ENCODE peak calls at places on chromosomes 11 and 22, in six cellular contexts. D, V, M, C, O and Q are unnamed samples.

GRCh38 chr11:33734441-33735165 is 1.6 kb downstream of the CD59 start:
- DNase-seq in V (peak; percentile 71), C (no peak), O (peak; percentile 50), M (no peak), D (no peak), Q (no peak)

GRCh38 chr11:28539239-28540025 is 431.2 kb downstream of the METTL15 start:
- DNase-seq in M (no peak), O (no peak), V (no peak), C (no peak), D (no peak), Q (no peak)

GRCh38 chr22:37274380-37274862 is 7.9 kb upstream of the CYTH4 start:
- DNase-seq in D (no peak), O (peak; percentile 69), V (no peak), M (no peak), C (no peak), Q (no peak)

GRCh38 chr11:99505831-99506230 is 485.1 kb downstream of the CNTN5 start:
- DNase-seq in V (no peak), C (no peak), M (no peak), D (no peak), O (no peak), Q (no peak)

GRCh38 chr11:118622376-118623290 is 15.2 kb downstream of the PHLDB1 start:
- DNase-seq in M (no peak), V (peak; percentile 61), C (peak; percentile 49), D (no peak), O (peak; percentile 88), Q (peak; percentile 37)

GRCh38 chr11:33013706-33014105 is 2.0 kb upstream of the DEPDC7 start:
- DNase-seq in M (no peak), D (no peak), O (no peak), V (no peak), C (no peak), Q (no peak)

GRCh38 chr22:33917744-33918406 is 2.4 kb downstream of the LARGE1 start:
- DNase-seq in O (no peak), M (no peak), D (no peak), C (peak; percentile 64), V (no peak), Q (no peak)

GRCh38 chr22:36569999-36570398 is 41.0 kb upstream of the EIF3D start:
- DNase-seq in O (no peak), V (peak; percentile 48), M (peak; percentile 70), C (peak; percentile 70), D (no peak), Q (no peak)

GRCh38 chr11:72676874-72677341 is 2.7 kb upstream of the PDE2A start:
- DNase-seq in V (peak; percentile 60), D (peak; percentile 64), M (peak; percentile 50), C (peak; percentile 95), O (peak; percentile 76), Q (peak; percentile 34)

GRCh38 chr22:29842172-29842571 is 4.1 kb upstream of the ASCC2 start:
- DNase-seq in V (no peak), C (no peak), M (no peak), O (no peak), D (no peak), Q (no peak)

GRCh38 chr22:29833392-29833949 is 4.6 kb downstream of the ASCC2 start:
- DNase-seq in V (no peak), D (no peak), C (no peak), M (no peak), O (no peak), Q (no peak)

GRCh38 chr22:29838599-29838956 is 504 bp upstream of the ASCC2 start:
- DNase-seq in O (no peak), D (no peak), C (no peak), M (no peak), V (no peak), Q (no peak)

GRCh38 chr22:29840498-29840897 is 2.4 kb upstream of the ASCC2 start:
- DNase-seq in V (no peak), O (no peak), D (no peak), M (no peak), C (no peak), Q (no peak)

GRCh38 chr22:29837780-29838598 is at the start of gene ASCC2:
- DNase-seq in D (peak; percentile 98), C (peak; percentile 99), O (peak; percentile 100), M (peak; percentile 100), V (peak; percentile 97), Q (peak; percentile 97)
- TF ChIP-seq CTCF in D (no peak), C (peak; percentile 4), O (no peak), M (no peak), V (no peak), Q (peak; percentile 29)

GRCh38 chr22:24421428-24421931 is 5.9 kb upstream of the ADORA2A start:
- DNase-seq in M (peak; percentile 14), D (no peak), O (peak; percentile 49), V (no peak), C (peak; percentile 60), Q (no peak)
- TF ChIP-seq CTCF in M (peak; percentile 20), D (no peak), O (no peak), V (peak; percentile 23), C (peak; percentile 59), Q (no peak)

GRCh38 chr11:60767388-60767811 is 10.7 kb downstream of the MS4A15 start:
- DNase-seq in O (no peak), C (peak; percentile 52), M (peak; percentile 50), D (no peak), V (no peak), Q (no peak)
- TF ChIP-seq CTCF in O (no peak), C (peak; percentile 61), M (peak; percentile 61), D (no peak), V (peak; percentile 61), Q (no peak)

DNA sequence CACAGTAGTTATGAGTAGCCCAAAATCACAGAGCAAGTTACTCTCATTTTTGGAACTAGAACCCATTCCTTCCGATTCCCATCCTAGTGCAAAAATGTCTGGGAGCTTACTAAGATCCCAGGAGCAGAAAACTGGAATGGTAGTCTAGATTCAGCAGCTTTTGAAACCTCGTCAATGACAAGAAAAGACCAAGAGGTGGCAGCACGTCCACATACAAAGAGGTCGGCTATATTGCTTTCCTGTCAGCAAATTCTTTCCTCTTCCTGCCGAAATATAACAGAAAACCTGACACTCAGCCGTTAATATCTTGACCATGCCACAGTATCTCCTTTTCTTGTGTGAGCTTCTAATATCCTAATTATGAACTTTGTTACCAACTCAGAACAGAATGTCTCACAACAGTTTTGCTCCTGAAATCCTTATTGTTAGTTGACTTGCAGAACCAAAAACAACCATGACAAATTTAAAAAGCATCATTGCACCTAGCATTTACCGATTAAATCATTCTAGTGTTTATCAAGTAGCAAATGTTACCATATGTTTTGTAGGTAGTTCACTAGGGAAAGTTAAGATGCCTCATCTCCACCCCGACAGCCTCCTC is 92.8 kb upstream of the OR9G4 start:
- DNase-seq in M (peak; percentile 58), D (no peak), O (peak; percentile 38), V (peak; percentile 78), C (peak; percentile 69), Q (no peak)
- TF ChIP-seq CTCF in M (peak; percentile 59), D (peak; percentile 42), O (peak; percentile 71), V (peak; percentile 73), C (peak; percentile 85), Q (peak; percentile 73)

GRCh38 chr11:63915961-63916836 is 765 bp downstream of the RCOR2 start:
- DNase-seq in C (peak; percentile 94), V (peak; percentile 47), D (peak; percentile 40), O (peak; percentile 77), M (peak; percentile 93), Q (peak; percentile 74)
- TF ChIP-seq CTCF in C (peak; percentile 79), V (peak; percentile 59), D (no peak), O (peak; percentile 54), M (peak; percentile 69), Q (peak; percentile 51)